ENCODE peak calls at places on chromosomes 2 and 18, in four cellular contexts. B is SK-N-SH, T is K562, I is HepG2. U is an unnamed sample.

GRCh38 chr2:46379213-46380037 is 82.2 kb downstream of the EPAS1 start:
- DNase-seq in B (no peak), T (no peak), I (no peak), U (no peak)

GRCh38 chr2:144402282-144402681 is 117.6 kb downstream of the ZEB2 start:
- DNase-seq in B (peak), T (no peak), I (no peak), U (no peak)

GRCh38 chr2:53515435-53516332 is 251.9 kb upstream of the CHAC2 start:
- DNase-seq in B (no peak), T (no peak), I (no peak), U (peak)

GRCh38 chr2:72990695-72991438 is 73.5 kb downstream of the EMX1 start:
- DNase-seq in B (no peak), T (no peak), I (no peak), U (no peak)

GRCh38 chr2:36596397-36596796 is 1.6 kb downstream of the FEZ2 start:
- DNase-seq in B (no peak), T (no peak), I (no peak), U (no peak)

GRCh38 chr18:62957885-62958472 is 242.6 kb downstream of the PHLPP1 start:
- DNase-seq in B (no peak), T (no peak), I (peak), U (peak)

GRCh38 chr18:58997811-58998337 is 133.2 kb downstream of the ZNF532 start:
- DNase-seq in B (no peak), T (no peak), I (no peak), U (no peak)

GRCh38 chr2:211833582-211834279 is 704.9 kb downstream of the ERBB4 start:
- DNase-seq in B (no peak), T (no peak), I (no peak), U (no peak)

GRCh38 chr2:20164061-20164733 is 60.7 kb downstream of the SDC1 start:
- DNase-seq in B (no peak), T (no peak), I (no peak), U (no peak)

DNA sequence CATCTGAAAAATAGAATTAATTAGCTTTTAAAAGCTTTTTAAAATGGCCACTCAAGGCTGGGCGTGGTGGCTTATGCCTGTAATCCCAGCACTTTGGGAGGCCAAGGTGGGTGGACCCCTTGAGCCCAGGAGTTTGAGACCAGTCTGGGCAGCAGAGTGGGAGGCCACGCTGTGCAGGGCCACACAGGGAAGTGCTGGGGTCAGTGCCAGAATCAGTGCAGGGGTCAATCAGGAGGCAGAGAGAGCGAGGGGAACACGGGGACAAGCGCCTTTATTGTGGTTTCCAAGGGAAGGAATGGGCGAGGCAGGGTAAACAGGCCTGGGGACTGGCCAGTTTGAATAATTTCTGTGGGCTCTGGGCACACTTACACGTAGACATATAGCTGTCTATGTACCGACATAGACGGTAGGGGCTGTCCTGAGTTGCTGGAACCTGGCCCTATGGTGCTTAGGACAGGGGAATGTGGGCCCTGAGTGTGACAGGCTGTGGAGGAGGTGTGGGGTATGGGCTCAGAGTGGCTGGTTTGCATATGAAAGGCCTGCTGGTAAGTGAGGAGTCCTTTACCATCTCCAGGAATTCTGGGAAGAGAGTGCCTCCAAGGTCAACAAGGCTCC is 42.9 kb downstream of the DYSF start:
- DNase-seq in B (no peak), T (no peak), I (no peak), U (no peak)
- TF ChIP-seq FOXJ3 in B (no peak), T (no peak), I (no peak), U (no peak)

GRCh38 chr2:120360307-120360855 is 14.4 kb downstream of the INHBB start:
- DNase-seq in B (no peak), T (no peak), I (no peak), U (no peak)
- TF ChIP-seq FOXJ3 in B (no peak), T (no peak), I (no peak), U (no peak)

DNA sequence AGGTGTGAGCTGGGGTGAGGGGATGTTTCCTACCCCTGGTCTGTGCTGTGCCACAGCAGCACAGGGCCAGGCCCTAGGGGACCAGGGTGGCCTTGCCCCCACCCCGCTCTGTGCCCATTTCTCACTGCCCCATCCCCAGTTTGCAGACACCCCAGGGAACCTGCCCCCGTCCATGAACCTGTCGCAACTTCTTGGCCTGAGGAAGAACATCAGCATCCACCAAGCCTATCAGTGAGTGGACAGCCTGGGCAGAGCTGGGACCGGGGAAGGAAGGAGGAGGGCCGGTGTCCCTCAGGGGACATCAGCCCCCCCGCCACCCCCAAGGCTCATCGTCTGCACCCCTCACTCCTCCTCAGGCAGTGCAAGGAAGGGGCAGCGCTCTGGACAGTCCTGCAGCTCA is 7.5 kb downstream of the PROM2 start:
- DNase-seq in B (no peak), T (no peak), I (no peak), U (no peak)
- TF ChIP-seq FOXJ3 in B (no peak), T (no peak), I (no peak), U (no peak)

DNA sequence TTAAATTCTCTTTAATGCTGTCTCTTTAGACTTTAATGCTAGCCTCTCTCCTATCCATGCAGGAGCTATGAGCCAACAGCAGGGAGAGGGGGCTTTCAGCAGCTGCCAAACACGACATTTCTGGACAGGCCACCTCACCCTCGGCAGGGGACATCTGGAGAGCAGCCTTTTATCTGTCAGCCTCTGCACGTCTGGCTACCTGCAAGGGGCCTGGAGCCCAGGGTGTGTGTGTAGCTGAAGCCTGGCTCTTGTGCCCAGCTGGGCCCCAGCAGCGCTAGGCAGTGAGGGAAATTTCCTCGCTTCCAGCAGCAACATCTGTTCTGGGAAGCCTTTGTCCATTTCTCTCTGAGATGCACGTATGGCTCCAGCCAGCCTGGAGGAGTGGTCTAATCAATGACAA is 728.7 kb upstream of the ID2 start:
- DNase-seq in B (peak), T (no peak), I (no peak), U (no peak)
- TF ChIP-seq FOXJ3 in B (peak), T (no peak), I (no peak), U (no peak)

DNA sequence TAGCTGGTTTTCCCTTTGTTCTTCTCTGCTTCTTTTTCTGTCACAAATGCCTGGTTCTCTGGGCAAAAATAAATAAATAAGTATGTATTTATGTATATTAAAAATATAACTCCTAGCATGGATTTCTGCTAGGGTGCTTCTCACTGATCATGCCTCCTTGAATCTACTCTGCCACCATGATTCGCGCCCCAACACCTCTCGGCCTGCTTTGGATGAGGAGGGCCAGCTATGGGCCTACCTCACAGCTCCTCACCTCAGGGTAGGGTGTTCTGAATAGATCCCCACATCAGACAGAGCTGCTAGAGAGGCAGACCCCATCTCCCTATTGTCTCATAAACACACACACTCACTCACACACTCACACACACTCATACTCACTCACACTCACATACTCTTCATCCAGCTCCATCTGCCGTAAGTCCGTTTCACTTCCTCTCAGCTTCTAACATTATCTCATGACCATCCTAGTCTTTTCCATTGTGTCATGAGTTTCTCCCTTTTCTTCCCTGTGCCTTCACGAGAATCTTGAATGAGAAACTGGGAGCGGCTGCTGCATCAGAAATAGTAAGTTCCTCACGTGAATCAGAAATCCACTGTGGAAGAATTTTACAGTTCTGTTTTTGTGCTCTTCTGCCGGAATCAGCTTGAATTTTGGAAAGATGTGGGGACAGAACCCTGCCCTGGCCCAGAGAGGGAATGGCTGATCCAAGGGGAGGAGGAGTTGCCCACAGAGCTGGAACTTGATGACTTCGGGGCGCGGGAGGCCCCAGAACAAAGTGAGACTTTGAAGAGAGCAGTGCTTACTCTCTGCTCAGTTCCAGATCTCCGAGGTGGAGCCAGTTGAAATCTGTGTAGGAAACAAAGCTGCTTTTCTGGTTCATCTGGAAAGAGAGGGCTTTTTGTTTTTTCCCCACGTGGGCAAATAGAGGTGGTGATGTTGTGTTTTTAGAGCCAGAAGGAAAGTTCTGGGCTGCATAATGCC is 20.9 kb downstream of the ANXA4 start:
- DNase-seq in B (no peak), T (no peak), I (no peak), U (no peak)
- TF ChIP-seq FOXJ3 in B (no peak), T (no peak), I (no peak), U (no peak)

DNA sequence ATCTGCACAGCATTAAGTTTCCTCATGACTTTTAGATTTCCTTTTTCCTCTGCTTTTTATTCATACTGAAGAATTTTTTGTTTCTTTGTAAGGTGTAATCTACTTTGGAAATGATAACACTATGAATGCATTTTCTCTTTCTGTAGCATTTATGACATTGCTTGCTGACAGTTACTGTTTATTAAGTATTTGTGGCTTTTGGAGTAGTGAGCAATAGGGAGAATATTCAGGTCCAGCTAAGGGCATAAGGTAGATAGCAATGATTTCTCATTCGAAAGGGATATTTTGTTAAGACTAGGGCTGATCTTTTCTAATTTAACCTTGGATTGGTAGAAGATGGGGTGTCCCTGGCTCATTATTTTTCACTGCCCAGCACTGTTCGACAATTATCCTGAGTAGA is 80.3 kb downstream of the XRCC5 start:
- DNase-seq in B (no peak), T (no peak), I (no peak), U (no peak)
- TF ChIP-seq FOXJ3 in B (no peak), T (no peak), I (no peak), U (no peak)

GRCh38 chr2:31707992-31708391 is 127.3 kb upstream of the SRD5A2 start:
- DNase-seq in B (no peak), T (no peak), I (no peak), U (no peak)
- TF ChIP-seq FOXJ3 in B (no peak), T (no peak), I (no peak), U (no peak)

GRCh38 chr18:79851489-79851888 is 53.8 kb downstream of the KCNG2 start:
- DNase-seq in B (no peak), T (no peak), I (no peak), U (no peak)
- TF ChIP-seq FOXJ3 in B (no peak), T (no peak), I (no peak), U (no peak)

GRCh38 chr18:25010623-25011374 is 341.2 kb downstream of the ZNF521 start:
- DNase-seq in B (no peak), T (no peak), I (no peak), U (no peak)

GRCh38 chr18:25001803-25002202 is 350.2 kb downstream of the ZNF521 start:
- DNase-seq in B (no peak), T (no peak), I (no peak), U (no peak)

GRCh38 chr18:25005602-25006375 is 346.2 kb downstream of the ZNF521 start:
- DNase-seq in B (no peak), T (no peak), I (no peak), U (no peak)
- TF ChIP-seq FOXJ3 in B (no peak), T (no peak), I (no peak), U (no peak)

GRCh38 chr18:41526046-41526445 is 429.0 kb upstream of the PIK3C3 start:
- DNase-seq in B (no peak), T (no peak), I (no peak), U (no peak)
- TF ChIP-seq FOXJ3 in B (no peak), T (no peak), I (no peak), U (no peak)

U was measured in WTC11.